ENCODE peak calls at places on chromosomes 4 and X, in six cellular contexts. F is astrocyte of the spinal cord, N is AG04450, K is suprapubic skin, A is MM.1S, E is kidney epithelial cell. W is an unnamed sample.

GRCh38 chrX:38879631-38880220 is 78.5 kb downstream of the MID1IP1 start:
- DNase-seq in F (no peak), N (no peak), K (no peak), A (peak), E (no peak), W (no peak)

GRCh38 chrX:153537526-153538295 is 20.3 kb downstream of the ATP2B3 start:
- DNase-seq in F (no peak), N (no peak), K (no peak), A (no peak), E (no peak), W (no peak)

GRCh38 chr4:172628263-172628662 is 540.3 kb upstream of the GALNT7 start:
- DNase-seq in F (no peak), N (no peak), K (no peak), A (no peak), E (no peak), W (no peak)

GRCh38 chrX:136268051-136269048 is 17.1 kb upstream of the MAP7D3 start:
- DNase-seq in F (peak), N (no peak), K (no peak), A (peak), E (no peak), W (peak)

GRCh38 chr4:172758586-172759340 is 409.8 kb upstream of the GALNT7 start:
- DNase-seq in F (peak), N (peak), K (no peak), A (no peak), E (peak), W (no peak)

GRCh38 chrX:95505721-95506120 is 1178.9 kb upstream of the DIAPH2 start:
- DNase-seq in F (no peak), N (no peak), K (no peak), A (peak), E (no peak), W (no peak)

GRCh38 chr4:127732623-127733199 is 2.5 kb downstream of the SLC25A31 start:
- DNase-seq in F (peak), N (peak), K (no peak), A (peak), E (no peak), W (peak)

GRCh38 chr4:85569730-85570299 is 94.9 kb downstream of the ARHGAP24 start:
- DNase-seq in F (no peak), N (no peak), K (no peak), A (peak), E (no peak), W (no peak)

GRCh38 chr4:83639849-83640493 is 104.1 kb downstream of the GPAT3 start:
- DNase-seq in F (peak), N (peak), K (no peak), A (peak), E (peak), W (peak)

GRCh38 chr4:42104521-42104920 is 47.9 kb downstream of the BEND4 start:
- DNase-seq in F (peak), N (peak), K (no peak), A (no peak), E (no peak), W (no peak)

GRCh38 chr4:46432923-46433322 is 43.0 kb upstream of the GABRA2 start:
- DNase-seq in F (peak), N (no peak), K (no peak), A (no peak), E (no peak), W (no peak)

GRCh38 chr4:26482508-26483462 is 7.5 kb downstream of the CCKAR start:
- DNase-seq in F (no peak), N (no peak), K (no peak), A (no peak), E (no peak), W (no peak)

GRCh38 chr4:123452585-123452984 is 56.0 kb downstream of the SPRY1 start:
- DNase-seq in F (peak), N (peak), K (no peak), A (no peak), E (peak), W (no peak)

GRCh38 chrX:106481341-106481740 is 130.4 kb upstream of the RADX start:
- DNase-seq in F (peak), N (peak), K (no peak), A (peak), E (peak), W (peak)

GRCh38 chr4:153346563-153346962 is 2.1 kb downstream of the MND1 start:
- DNase-seq in F (no peak), N (no peak), K (no peak), A (no peak), E (no peak), W (no peak)

GRCh38 chrX:989959-990510 is 222.4 kb downstream of the CRLF2 start:
- DNase-seq in F (peak), N (no peak), K (peak), A (peak), E (peak), W (no peak)

GRCh38 chr4:90127223-90127705 is at the start of gene CCSER1:
- DNase-seq in F (peak), N (no peak), K (peak), A (peak), E (peak), W (peak)

GRCh38 chrX:65932173-65933084 is 107.5 kb downstream of the VSIG4 start:
- DNase-seq in F (no peak), N (no peak), K (no peak), A (no peak), E (peak), W (no peak)

GRCh38 chrX:18873189-18873791 is 110.6 kb downstream of the PHKA2 start:
- DNase-seq in F (peak), N (no peak), K (no peak), A (no peak), E (no peak), W (no peak)

DNA sequence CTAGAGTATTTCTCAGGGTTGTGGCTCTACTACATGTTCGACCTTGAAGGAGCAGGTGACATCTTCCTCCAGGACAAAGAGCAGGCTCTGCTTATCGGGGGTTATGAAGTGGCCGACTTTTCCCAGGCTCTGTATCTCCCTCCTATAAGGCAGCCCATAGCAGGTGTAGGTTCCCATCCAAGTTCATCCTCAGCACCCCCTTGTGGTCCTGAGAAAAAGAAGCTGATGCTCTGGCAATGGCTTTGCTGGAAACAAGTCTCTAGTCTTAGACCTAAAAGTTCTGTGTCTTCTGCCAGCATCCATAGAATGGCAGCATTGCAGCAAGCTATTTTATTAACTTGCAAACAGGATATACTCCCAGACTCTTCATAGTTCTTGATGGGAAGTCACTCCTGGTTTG is 836.6 kb upstream of the PRKX start:
- DNase-seq in F (no peak), N (no peak), K (no peak), A (no peak), E (no peak), W (no peak)
- H3K4me3 ChIP-seq in F (no peak), N (no peak), K (no peak), A (no peak), E (no peak), W (no peak)

GRCh38 chr4:143384381-143384994 is 47.8 kb downstream of the GAB1 start:
- DNase-seq in F (no peak), N (no peak), K (no peak), A (no peak), E (no peak), W (no peak)
- TF ChIP-seq CTCF in F (no peak), N (no peak), K (no peak), A (no peak), E (no peak), W (no peak)

GRCh38 chr4:4640692-4641091 is 98.8 kb upstream of the STX18 start:
- DNase-seq in F (no peak), N (no peak), K (no peak), A (no peak), E (no peak), W (no peak)
- H3K4me3 ChIP-seq in F (no peak), N (no peak), K (no peak), A (no peak), E (no peak), W (no peak)

GRCh38 chrX:94107981-94108380 is 434.0 kb downstream of the FAM133A start:
- DNase-seq in F (no peak), N (no peak), K (no peak), A (peak), E (no peak), W (no peak)
- TF ChIP-seq CTCF in F (no peak), N (no peak), K (no peak), A (peak), E (no peak), W (no peak)

GRCh38 chrX:123308663-123309062 is 124.6 kb downstream of the GRIA3 start:
- DNase-seq in F (peak), N (no peak), K (no peak), A (no peak), E (peak), W (no peak)
- H3K4me3 ChIP-seq in F (no peak), N (no peak), K (no peak), A (no peak), E (no peak), W (no peak)

DNA sequence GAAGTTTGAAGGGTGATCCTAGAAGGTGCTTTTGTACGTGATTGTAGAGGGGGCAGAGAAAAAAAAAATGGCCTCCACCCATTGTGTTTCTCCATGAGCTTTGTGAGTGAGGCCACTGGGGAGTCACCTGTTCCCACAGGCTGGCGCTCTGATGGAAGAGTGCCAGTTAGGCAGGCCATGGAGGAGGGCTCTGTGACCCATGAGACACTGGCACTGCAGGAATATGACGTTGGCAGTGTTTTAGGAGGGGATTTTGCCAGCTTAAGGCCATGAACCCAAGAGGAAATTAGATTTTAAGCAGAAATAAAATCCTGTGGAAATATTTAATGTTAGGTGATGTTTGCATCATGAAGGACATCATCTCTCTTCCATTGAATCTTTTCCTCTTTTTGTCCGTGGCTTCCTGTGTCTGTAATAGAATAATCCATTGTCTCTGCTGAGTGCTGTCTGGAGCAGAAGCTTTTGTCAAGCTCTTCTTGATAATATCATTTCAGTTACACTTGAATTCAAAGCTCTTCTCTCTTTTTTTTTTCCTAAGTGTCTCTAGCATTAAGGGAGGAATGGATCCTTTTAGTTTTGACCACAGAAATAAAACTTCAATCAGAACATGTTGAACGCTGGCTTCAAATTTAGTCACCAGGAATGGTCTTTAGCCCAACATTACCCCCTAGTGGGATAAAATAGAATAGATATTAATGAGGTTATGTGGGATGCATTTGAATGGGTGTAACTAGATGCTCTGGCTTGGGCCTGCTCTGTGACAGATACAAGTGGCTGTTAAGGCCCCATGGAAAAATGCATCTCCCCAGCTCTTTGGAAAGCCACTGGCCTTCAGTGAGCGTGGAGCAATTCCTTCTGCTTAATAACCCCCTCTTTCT is 41.0 kb upstream of the UCP1 start:
- DNase-seq in F (peak), N (peak), K (no peak), A (peak), E (peak), W (no peak)
- TF ChIP-seq CTCF in F (peak), N (peak), K (peak), A (peak), E (peak), W (peak)

DNA sequence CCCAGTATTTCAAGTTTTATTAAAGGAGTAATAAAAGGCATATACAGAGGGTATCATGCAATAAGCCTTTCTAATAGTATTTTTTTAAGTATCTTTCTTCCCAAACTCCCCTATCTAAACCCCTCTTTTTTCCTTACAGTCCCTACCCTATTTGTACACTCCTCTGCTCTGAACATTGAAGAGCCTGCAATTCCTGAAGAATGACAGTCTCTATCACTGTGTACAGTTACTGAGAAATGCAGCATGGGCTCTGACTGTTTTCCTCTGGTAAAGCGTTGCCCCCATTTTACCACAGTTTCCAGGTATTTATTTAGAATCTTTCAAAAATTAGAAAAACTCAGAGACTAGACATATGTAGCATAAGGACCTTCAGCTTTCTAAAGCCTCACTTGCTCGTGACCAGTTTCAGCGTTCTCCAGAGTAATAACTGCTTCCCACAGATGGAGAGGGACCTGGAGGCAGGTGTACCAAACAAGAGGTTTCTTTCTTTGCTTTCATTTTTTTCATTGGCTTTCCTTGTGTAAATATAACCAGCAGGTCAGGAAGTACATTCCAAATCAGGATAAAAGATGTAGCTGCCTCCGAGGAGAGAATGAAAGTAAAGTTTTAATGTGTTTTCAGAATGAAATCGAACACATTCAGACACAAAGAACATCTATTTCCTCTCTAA is 230.8 kb downstream of the CFAP299 start:
- DNase-seq in F (no peak), N (no peak), K (no peak), A (no peak), E (no peak), W (no peak)
- H3K4me3 ChIP-seq in F (no peak), N (peak), K (no peak), A (no peak), E (no peak), W (no peak)

DNA sequence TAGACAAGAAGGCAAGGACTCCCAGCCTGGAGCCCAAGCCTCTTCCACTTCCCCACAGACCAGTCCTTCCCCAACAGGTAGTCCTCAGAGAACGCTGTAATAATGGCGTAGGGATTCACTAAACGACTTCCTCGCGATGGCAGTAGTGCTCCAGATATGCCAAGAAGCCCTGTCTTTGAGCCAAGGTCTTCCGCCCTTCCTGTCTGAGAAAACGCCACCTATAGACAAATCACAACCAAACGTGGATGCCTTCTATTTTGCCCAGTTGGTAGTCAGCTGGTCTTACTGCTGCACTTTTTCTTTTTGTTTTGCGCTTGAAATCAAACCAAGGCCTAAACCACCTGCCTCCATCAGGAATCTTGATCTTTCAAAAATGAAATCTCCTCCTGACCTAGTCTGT is 203.3 kb downstream of the OR13H1 start:
- DNase-seq in F (peak), N (no peak), K (peak), A (peak), E (no peak), W (no peak)
- TF ChIP-seq CTCF in F (peak), N (no peak), K (no peak), A (peak), E (peak), W (no peak)

DNA sequence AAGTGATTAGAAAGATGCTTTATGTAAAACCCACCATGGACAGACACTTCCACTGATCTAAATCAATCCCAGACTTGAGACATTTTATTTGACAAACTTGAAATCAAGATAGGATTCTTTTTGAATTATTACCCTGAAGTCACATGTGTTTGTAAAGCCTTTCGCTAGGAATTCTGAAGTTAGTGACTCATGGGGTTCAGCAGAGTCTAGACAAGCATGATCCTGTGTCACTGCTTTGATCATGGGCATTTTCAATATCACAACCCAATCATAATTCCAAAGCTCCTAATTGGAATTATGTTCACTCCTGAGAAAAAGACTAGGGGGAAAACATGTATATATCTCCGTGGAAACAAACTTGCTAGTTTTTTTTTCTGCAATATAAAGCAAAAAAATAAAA is 67.5 kb upstream of the BMP3 start:
- DNase-seq in F (peak), N (no peak), K (no peak), A (no peak), E (peak), W (no peak)
- H3K4me3 ChIP-seq in F (no peak), N (no peak), K (no peak), A (no peak), E (no peak), W (no peak)

GRCh38 chr4:144574509-144574908 is 71.4 kb upstream of the HHIP start:
- DNase-seq in F (no peak), N (no peak), K (no peak), A (no peak), E (no peak), W (no peak)

GRCh38 chr4:144575181-144575580 is 70.8 kb upstream of the HHIP start:
- DNase-seq in F (no peak), N (no peak), K (no peak), A (no peak), E (no peak), W (no peak)

GRCh38 chr4:144574004-144574403 is 72.0 kb upstream of the HHIP start:
- DNase-seq in F (no peak), N (no peak), K (no peak), A (no peak), E (no peak), W (no peak)

DNA sequence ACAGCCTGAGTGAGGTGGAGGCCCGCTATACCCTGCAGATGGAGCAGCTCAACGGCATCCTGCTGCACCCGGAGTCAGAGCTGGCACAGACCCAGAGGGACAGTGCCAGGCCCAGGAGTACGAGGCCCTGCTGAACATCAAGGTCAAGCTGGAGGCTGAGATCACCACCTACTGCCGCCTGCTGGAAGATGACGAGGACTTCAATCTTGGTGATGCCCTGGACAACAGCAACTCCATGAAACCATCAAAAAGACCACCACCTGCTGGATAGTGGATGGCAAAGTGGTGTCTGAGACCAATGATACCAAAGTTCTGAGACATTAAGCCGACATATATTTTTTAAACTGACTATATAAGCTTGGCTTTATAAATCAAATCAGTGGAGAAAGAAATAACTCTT is 73.3 kb upstream of the HHIP start:
- DNase-seq in F (no peak), N (no peak), K (no peak), A (no peak), E (no peak), W (no peak)
- TF ChIP-seq CTCF in F (no peak), N (no peak), K (no peak), A (no peak), E (no peak), W (peak)